ENCODE peak calls at places on chromosomes 3 and 15, in seven cellular contexts. B, M, P, N, Y, W and L are unnamed samples.

GRCh38 chr15:35306361-35306981 is 221.4 kb upstream of the NANOGP8 start:
- DNase-seq in N (no peak), W (peak; percentile 10), M (no peak), P (peak; percentile 2), Y (peak; percentile 67), B (peak; percentile 54), L (no peak)

GRCh38 chr15:79450648-79451047 is 18.5 kb downstream of the MINAR1 start:
- DNase-seq in B (no peak), M (no peak), Y (no peak), P (no peak), N (no peak), W (peak; percentile 27), L (no peak)

GRCh38 chr15:70023769-70024491 is 73.8 kb downstream of the TLE3 start:
- DNase-seq in W (no peak), N (no peak), P (no peak), Y (peak; percentile 54), B (peak; percentile 55), M (no peak), L (no peak)

GRCh38 chr3:18188491-18188890 is 236.6 kb downstream of the SATB1 start:
- DNase-seq in P (no peak), Y (no peak), N (no peak), M (no peak), W (no peak), B (no peak), L (no peak)

GRCh38 chr3:69446402-69447072 is 60.6 kb upstream of the FRMD4B start:
- DNase-seq in W (no peak), N (no peak), P (no peak), M (no peak), Y (no peak), B (no peak), L (no peak)

GRCh38 chr3:171159024-171159821 is 132.7 kb upstream of the SLC2A2 start:
- DNase-seq in B (no peak), M (no peak), Y (no peak), W (no peak), P (no peak), N (no peak), L (no peak)

GRCh38 chr3:38150780-38151528 is 12.5 kb downstream of the MYD88 start:
- DNase-seq in N (no peak), M (no peak), P (no peak), B (no peak), Y (no peak), W (peak; percentile 41), L (no peak)

GRCh38 chr15:30046414-30046813 is 36.3 kb upstream of the GOLGA8J start:
- DNase-seq in W (no peak), M (no peak), Y (no peak), N (no peak), B (no peak), P (no peak), L (no peak)

DNA sequence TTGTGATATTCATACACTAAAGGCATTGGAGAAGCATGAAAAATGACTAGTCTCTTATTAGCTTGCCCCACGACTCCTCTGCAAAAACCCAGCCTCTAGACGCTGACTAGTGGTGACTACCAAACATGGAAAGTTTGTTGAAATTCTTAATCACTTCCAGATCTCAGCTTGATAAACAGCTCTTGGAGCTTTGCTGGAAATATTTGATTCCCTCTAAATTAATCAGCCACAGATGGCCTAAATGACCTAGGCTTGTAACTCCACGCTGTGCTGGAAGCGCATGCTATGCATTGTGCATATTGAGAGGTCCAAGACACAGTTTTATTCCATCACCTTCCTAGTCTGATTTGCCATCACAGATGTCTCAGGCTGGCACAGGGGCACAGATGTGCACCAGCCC is 244.7 kb upstream of the ST8SIA2 start:
- DNase-seq in M (no peak), P (no peak), W (no peak), B (peak; percentile 31), N (no peak), Y (no peak), L (no peak)
- TF ChIP-seq CTCF in M (no peak), P (no peak), W (no peak), B (no peak), N (no peak), Y (no peak), L (no peak)

DNA sequence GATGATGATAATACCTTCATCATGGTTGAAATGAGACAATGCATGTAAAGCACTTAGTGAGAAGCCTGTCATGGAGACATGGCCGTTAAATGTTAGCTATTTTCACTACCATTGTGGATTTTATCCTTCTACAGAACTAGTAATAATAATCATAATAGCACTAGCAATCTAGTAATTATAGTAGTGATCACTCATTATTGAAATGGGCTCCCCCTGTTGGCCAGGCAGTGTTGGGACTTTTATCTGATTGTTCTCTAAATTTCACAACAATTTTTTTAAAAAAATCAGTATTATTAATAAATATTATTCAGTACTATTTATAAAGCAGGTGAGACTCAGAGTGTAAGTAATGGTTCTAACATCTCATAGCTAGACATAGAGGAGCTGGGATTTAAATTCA is 396.3 kb downstream of the IL5RA start:
- DNase-seq in B (no peak), Y (no peak), P (peak; percentile 4), M (no peak), W (peak; percentile 13), N (no peak), L (no peak)
- TF ChIP-seq CTCF in B (peak; percentile 41), Y (no peak), P (no peak), M (peak; percentile 11), W (peak; percentile 43), N (peak; percentile 29), L (no peak)

GRCh38 chr15:56049577-56049976 is 56.2 kb upstream of the NEDD4 start:
- DNase-seq in N (no peak), M (no peak), W (no peak), Y (no peak), B (no peak), P (no peak), L (no peak)

GRCh38 chr15:56056626-56057025 is 63.2 kb upstream of the NEDD4 start:
- DNase-seq in M (no peak), Y (no peak), N (no peak), P (no peak), B (no peak), W (no peak), L (no peak)

GRCh38 chr15:56052389-56053045 is 59.1 kb upstream of the NEDD4 start:
- DNase-seq in N (no peak), M (no peak), B (peak; percentile 57), Y (peak; percentile 65), W (peak; percentile 76), P (no peak), L (peak; percentile 48)

GRCh38 chr15:56051700-56052099 is 58.3 kb upstream of the NEDD4 start:
- DNase-seq in P (no peak), W (no peak), B (no peak), M (no peak), Y (no peak), N (no peak), L (no peak)

DNA sequence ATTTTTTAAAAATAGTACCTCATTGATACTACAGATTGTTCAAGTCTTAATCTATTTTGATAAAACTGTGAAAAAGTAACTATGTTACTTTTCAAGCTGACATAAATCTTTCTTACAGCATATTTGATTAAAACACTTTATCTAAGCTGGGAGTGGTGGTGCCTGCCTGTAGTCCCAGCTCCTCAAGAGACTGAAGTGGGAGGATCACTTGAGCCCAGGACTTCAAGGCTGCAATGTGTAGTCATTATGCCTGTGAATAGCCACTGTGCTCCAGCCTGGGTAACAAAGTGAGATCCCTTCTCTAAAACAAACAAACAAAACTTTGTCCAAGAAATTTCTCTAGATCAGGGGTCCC is 59.6 kb upstream of the NEDD4 start:
- DNase-seq in W (no peak), Y (no peak), P (no peak), N (no peak), B (no peak), M (no peak), L (no peak)
- TF ChIP-seq CTCF in W (no peak), Y (no peak), P (peak; percentile 13), N (no peak), B (peak; percentile 57), M (no peak), L (no peak)

DNA sequence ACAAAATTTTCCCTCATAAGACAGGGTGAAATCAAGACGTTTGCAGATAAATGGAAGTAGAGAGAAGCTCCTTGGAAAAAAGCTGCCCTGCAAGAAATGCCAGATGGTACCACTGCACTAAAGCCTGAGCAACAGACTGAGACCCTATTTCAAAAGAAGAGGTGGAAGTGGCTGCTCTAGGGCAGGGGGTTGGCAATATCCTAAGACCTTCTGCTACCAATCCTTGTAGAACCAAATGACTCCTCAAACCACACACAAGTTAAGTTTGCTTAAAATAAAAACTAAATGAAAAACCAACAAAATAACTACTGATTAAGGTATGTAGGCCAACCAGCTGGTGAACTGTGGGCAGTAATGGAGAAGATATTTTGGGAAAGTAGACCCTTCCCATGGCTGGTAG is 21.3 kb downstream of the RAB43 start:
- DNase-seq in N (no peak), P (no peak), Y (no peak), B (no peak), W (no peak), M (no peak), L (no peak)
- TF ChIP-seq CTCF in N (no peak), P (no peak), Y (no peak), B (no peak), W (no peak), M (no peak), L (no peak)

DNA sequence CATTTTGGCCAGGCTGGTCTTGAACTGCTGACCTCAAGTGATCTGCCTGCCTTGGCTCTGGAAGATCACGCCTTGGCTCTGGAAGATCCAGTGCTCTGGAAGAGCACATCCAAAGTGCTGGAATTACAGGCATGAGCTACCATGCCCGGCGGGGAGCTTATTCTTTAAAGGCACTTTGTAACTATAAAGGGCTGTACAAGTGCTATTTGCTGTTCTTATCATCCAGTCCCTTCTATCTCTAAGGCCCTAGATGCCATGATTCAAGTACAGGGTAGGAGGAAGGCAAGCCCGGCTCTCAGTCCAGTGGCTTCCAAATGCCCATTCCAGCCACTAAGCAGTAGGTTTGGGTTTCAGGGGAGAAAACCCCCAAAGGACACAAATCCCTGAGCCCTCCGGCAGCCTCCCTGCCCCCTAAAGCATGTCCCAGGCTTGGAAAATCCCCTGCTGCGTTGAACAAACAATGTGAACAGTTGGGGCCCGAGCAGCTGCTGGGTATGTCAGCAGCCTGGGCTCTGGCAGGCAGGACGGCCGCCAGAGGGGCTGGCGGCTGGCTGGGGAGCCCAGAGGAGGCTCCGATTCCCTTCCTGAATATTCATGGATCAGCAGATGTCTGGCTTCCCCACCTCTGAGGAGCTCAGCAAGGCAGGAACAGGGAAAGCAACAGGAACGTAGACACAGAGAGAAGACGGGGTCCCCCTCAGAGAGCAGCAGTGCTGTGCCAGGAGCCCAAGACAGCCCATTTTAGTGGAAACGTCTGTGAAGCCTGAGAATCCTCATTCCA is 7.7 kb downstream of the IGDCC4 start:
- DNase-seq in M (peak; percentile 86), N (peak; percentile 64), Y (no peak), P (no peak), W (peak; percentile 97), B (no peak), L (no peak)
- TF ChIP-seq CTCF in M (peak; percentile 3), N (no peak), Y (no peak), P (no peak), W (no peak), B (no peak), L (no peak)

GRCh38 chr15:74543583-74543982 is 2.6 kb downstream of the ARID3B start:
- DNase-seq in Y (peak; percentile 38), M (no peak), P (no peak), W (peak; percentile 42), N (no peak), B (no peak), L (no peak)
- TF ChIP-seq CTCF in Y (peak; percentile 49), M (peak; percentile 47), P (peak; percentile 32), W (peak; percentile 33), N (peak; percentile 13), B (peak; percentile 21), L (peak; percentile 13)